ENCODE peak calls at places on chromosomes 5 and 9, in eight cellular contexts. J is PC-3; E is GM23338; W is tibial artery; L is fibroblast of lung; Q is CD4-positive, alpha-beta memory T cell; C is lung; K is tibial nerve. S is an unnamed sample.

GRCh38 chr5:60677831-60678664 is 21.9 kb downstream of the DEPDC1B start:
- DNase-seq in J (peak; percentile 82), E (peak; percentile 79), W (no peak), L (peak; percentile 73), Q (no peak), C (no peak), K (no peak), S (no peak)

GRCh38 chr5:83711982-83712601 is 8.6 kb downstream of the HAPLN1 start:
- DNase-seq in J (peak; percentile 78), E (peak; percentile 77), W (peak; percentile 57), L (peak; percentile 54), Q (no peak), C (no peak), K (peak; percentile 35), S (no peak)

GRCh38 chr9:92308893-92309292 is 15.4 kb upstream of the IARS1 start:
- DNase-seq in J (no peak), E (no peak), W (no peak), L (no peak), Q (no peak), C (no peak), K (no peak), S (no peak)

GRCh38 chr9:113957778-113958430 is 81.8 kb downstream of the ZNF618 start:
- DNase-seq in J (peak; percentile 85), E (no peak), W (no peak), L (peak; percentile 85), Q (no peak), C (no peak), K (no peak), S (no peak)

GRCh38 chr5:160278356-160278755 is 34.0 kb downstream of the CCNJL start:
- DNase-seq in J (no peak), E (no peak), W (no peak), L (no peak), Q (no peak), C (no peak), K (no peak), S (no peak)

GRCh38 chr5:160747963-160748362 is 104.0 kb downstream of the ATP10B start:
- DNase-seq in J (no peak), E (peak; percentile 14), W (no peak), L (no peak), Q (no peak), C (no peak), K (no peak), S (no peak)

GRCh38 chr5:157516626-157517325 is 56.8 kb downstream of the NIPAL4 start:
- DNase-seq in J (peak; percentile 69), E (no peak), W (peak; percentile 70), L (peak; percentile 97), Q (no peak), C (peak; percentile 47), K (no peak), S (no peak)

GRCh38 chr5:146490089-146490843 is 25.7 kb downstream of the GPR151 start:
- DNase-seq in J (no peak), E (no peak), W (no peak), L (no peak), Q (no peak), C (no peak), K (no peak), S (no peak)

GRCh38 chr5:72015103-72015548 is 92.1 kb upstream of the MAP1B start:
- DNase-seq in J (peak; percentile 45), E (no peak), W (no peak), L (peak; percentile 75), Q (no peak), C (no peak), K (no peak), S (no peak)

GRCh38 chr9:137354153-137354844 is 52.2 kb upstream of the NRARP start:
- DNase-seq in J (no peak), E (no peak), W (no peak), L (no peak), Q (no peak), C (no peak), K (no peak), S (no peak)

GRCh38 chr9:6443661-6444060 is 30.7 kb downstream of the UHRF2 start:
- DNase-seq in J (no peak), E (no peak), W (no peak), L (no peak), Q (no peak), C (no peak), K (no peak), S (no peak)

GRCh38 chr5:8685704-8686103 is 816.8 kb downstream of the MTRR start:
- DNase-seq in J (peak; percentile 45), E (peak; percentile 26), W (no peak), L (no peak), Q (no peak), C (no peak), K (no peak), S (no peak)

GRCh38 chr9:70778568-70778967 is 342.9 kb downstream of the TRPM3 start:
- DNase-seq in J (no peak), E (no peak), W (no peak), L (no peak), Q (no peak), C (no peak), K (no peak), S (no peak)

GRCh38 chr5:125083932-125084331 is 337.5 kb upstream of the ZNF608 start:
- DNase-seq in J (peak; percentile 14), E (no peak), W (no peak), L (peak; percentile 88), Q (no peak), C (no peak), K (no peak), S (no peak)

GRCh38 chr5:1323803-1324173 is 21.1 kb downstream of the CLPTM1L start:
- DNase-seq in J (no peak), E (no peak), W (peak; percentile 8), L (no peak), Q (peak; percentile 11), C (no peak), K (no peak), S (no peak)

GRCh38 chr5:41511241-41511640 is 840 bp upstream of the PLCXD3 start:
- DNase-seq in J (no peak), E (no peak), W (no peak), L (no peak), Q (no peak), C (no peak), K (no peak), S (no peak)

GRCh38 chr9:80678906-80679305 is 1010.4 kb downstream of the TLE1 start:
- DNase-seq in J (no peak), E (no peak), W (no peak), L (no peak), Q (no peak), C (no peak), K (no peak), S (no peak)

GRCh38 chr5:146290318-146290717 is 48.3 kb upstream of the POU4F3 start:
- DNase-seq in J (peak; percentile 31), E (no peak), W (no peak), L (peak; percentile 2), Q (no peak), C (no peak), K (no peak), S (no peak)

GRCh38 chr5:23446436-23446835 is 61.0 kb upstream of the PRDM9 start:
- DNase-seq in J (peak; percentile 52), E (no peak), W (no peak), L (peak; percentile 89), Q (no peak), C (no peak), K (no peak), S (no peak)

GRCh38 chr5:56637321-56637920 is 177.9 kb upstream of the MAP3K1 start:
- DNase-seq in J (peak; percentile 34), E (peak; percentile 59), W (no peak), L (no peak), Q (no peak), C (no peak), K (no peak), S (no peak)

GRCh38 chr9:97367729-97368128 is 44.2 kb upstream of the TDRD7 start:
- DNase-seq in J (no peak), E (no peak), W (no peak), L (no peak), Q (no peak), C (no peak), K (no peak), S (no peak)

GRCh38 chr5:143635146-143635752 is 176.7 kb upstream of the HMHB1 start:
- DNase-seq in J (peak; percentile 63), E (no peak), W (no peak), L (peak; percentile 60), Q (no peak), C (peak; percentile 41), K (no peak), S (no peak)

GRCh38 chr5:98490348-98490747 is 283.1 kb upstream of the RGMB start:
- DNase-seq in J (no peak), E (no peak), W (no peak), L (no peak), Q (no peak), C (no peak), K (no peak), S (no peak)

GRCh38 chr5:30765227-30765626 is 428.3 kb upstream of the CDH6 start:
- DNase-seq in J (peak; percentile 41), E (no peak), W (no peak), L (no peak), Q (no peak), C (no peak), K (no peak), S (no peak)

GRCh38 chr9:109329274-109330258 is 8.7 kb upstream of the EPB41L4B start:
- DNase-seq in J (peak; percentile 81), E (peak; percentile 38), W (peak; percentile 56), L (peak; percentile 85), Q (no peak), C (peak; percentile 56), K (peak; percentile 38), S (no peak)

DNA sequence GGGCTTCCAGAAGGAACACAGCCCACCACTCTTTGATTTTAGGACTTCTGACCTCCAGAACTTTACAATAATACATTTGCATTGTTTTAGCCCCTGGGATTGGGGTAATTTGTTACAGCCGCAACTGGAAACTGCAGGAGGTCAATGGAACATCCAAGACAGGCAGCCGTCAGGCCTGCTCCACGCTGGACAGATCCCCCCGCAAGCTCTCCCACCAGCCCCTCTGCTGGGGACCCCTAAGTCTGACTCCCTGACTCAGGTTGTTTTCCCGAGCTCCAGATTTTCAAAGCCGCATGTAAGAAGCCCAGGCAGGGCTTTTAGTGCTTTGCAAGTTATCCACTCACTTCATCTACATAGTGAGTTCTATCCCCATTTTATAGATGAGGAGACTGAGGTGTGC is 127.6 kb downstream of the PAX5 start:
- DNase-seq in J (no peak), E (no peak), W (no peak), L (no peak), Q (no peak), C (no peak), K (no peak), S (no peak)
- H3K27me3 ChIP-seq in J (peaks cover 34% of the 10 kb centered on the region), E (no peaks in the 10 kb centered on the region), W (peaks cover 32% of the 10 kb centered on the region), L (peaks cover 13% of the 10 kb centered on the region), Q (no peaks in the 10 kb centered on the region), C (no peaks in the 10 kb centered on the region), K (peaks cover 39% of the 10 kb centered on the region), S (no peaks in the 10 kb centered on the region)

GRCh38 chr5:181242031-181242451 is 1.7 kb downstream of the RACK1 start:
- DNase-seq in J (no peak), E (no peak), W (no peak), L (no peak), Q (no peak), C (no peak), K (no peak), S (no peak)
- H3K4me3 ChIP-seq in J (peak overlapping the region; percentile 99), E (peak overlapping the region; percentile 100), W (peak overlapping the region; percentile 68), L (peak overlapping the region; percentile 94), Q (peak overlapping the region; percentile 98), C (peak overlapping the region; percentile 96), K (peak overlapping the region; percentile 90), S (peak overlapping the region; percentile 99)

GRCh38 chr9:134635431-134636141 is 6.0 kb upstream of the COL5A1 start:
- DNase-seq in J (no peak), E (no peak), W (peak; percentile 12), L (no peak), Q (no peak), C (no peak), K (peak; percentile 5), S (no peak)
- H3K4me1 ChIP-seq in J (no peaks in the 10 kb centered on the region), E (peaks cover 4% of the 10 kb centered on the region), W (peaks cover 3% of the 10 kb centered on the region), L (no peaks in the 10 kb centered on the region), Q (no peaks in the 10 kb centered on the region), C (no peaks in the 10 kb centered on the region), K (no peaks in the 10 kb centered on the region), S (no peaks in the 10 kb centered on the region)

GRCh38 chr9:115353681-115354080 is 235.7 kb upstream of the TNC start:
- DNase-seq in J (peak; percentile 53), E (no peak), W (no peak), L (no peak), Q (no peak), C (no peak), K (no peak), S (no peak)
- H3K27me3 ChIP-seq in J (no peaks in the 10 kb centered on the region), E (no peaks in the 10 kb centered on the region), W (no peaks in the 10 kb centered on the region), L (no peaks in the 10 kb centered on the region), Q (no peaks in the 10 kb centered on the region), C (no peaks in the 10 kb centered on the region), K (no peaks in the 10 kb centered on the region), S (no peaks in the 10 kb centered on the region)

S was measured in naive thymus-derived CD4-positive, alpha-beta T cell.